ENCODE peak calls at places on chromosomes 6 and 20, in nine cellular contexts. J is esophagus muscularis mucosa, R is upper lobe of left lung, Z is SK-N-SH, C is transverse colon, X is vagina, A is HCT116, B is sigmoid colon, I is breast epithelium. Q is an unnamed sample. For H3K9me3 and H3K36me3, the result is how much of the 10 kb centered on the place peaks cover.

GRCh38 chr6:86856937-86857563 is 80.3 kb upstream of the HTR1E start:
- DNase-seq in Z (peak), A (peak), I (no peak), X (no peak), C (peak), J (no peak), B (no peak), R (no peak), Q (peak)

GRCh38 chr6:133047065-133047665 is 194.0 kb upstream of the EYA4 start:
- DNase-seq in I (no peak), Z (no peak), J (no peak), A (no peak), C (no peak), X (no peak), B (no peak), R (no peak), Q (no peak)

GRCh38 chr6:135212020-135212806 is 31.1 kb downstream of the MYB start:
- DNase-seq in R (no peak), C (no peak), I (peak), B (no peak), X (no peak), A (no peak), Z (no peak), J (no peak), Q (no peak)

GRCh38 chr6:99349620-99350141 is at the start of gene FAXC:
- DNase-seq in J (no peak), A (peak), C (peak), B (peak), X (no peak), R (peak), I (peak), Z (peak), Q (peak)

GRCh38 chr6:85157266-85157665 is 292.6 kb upstream of the NT5E start:
- DNase-seq in X (no peak), C (no peak), Z (no peak), I (no peak), B (no peak), J (no peak), R (no peak), A (no peak), Q (no peak)

GRCh38 chr20:40763646-40764295 is 74.7 kb upstream of the MAFB start:
- DNase-seq in C (no peak), X (no peak), Z (peak), J (no peak), A (no peak), R (peak), B (no peak), I (peak), Q (no peak)

GRCh38 chr6:44012078-44012493 is 115.2 kb downstream of the MRPL14 start:
- DNase-seq in J (no peak), C (no peak), Z (no peak), B (peak), A (no peak), I (no peak), R (no peak), X (no peak), Q (no peak)

GRCh38 chr20:61163027-61163426 is 89.0 kb upstream of the CDH4 start:
- DNase-seq in R (no peak), C (no peak), Z (no peak), J (no peak), B (no peak), I (no peak), X (no peak), A (no peak), Q (no peak)

GRCh38 chr20:50111120-50111828 is 1.7 kb downstream of the UBE2V1 start:
- DNase-seq in I (no peak), J (no peak), C (no peak), A (no peak), B (no peak), R (no peak), Z (no peak), X (no peak), Q (no peak)

GRCh38 chr20:49685161-49685601 is 28.5 kb downstream of the B4GALT5 start:
- DNase-seq in C (no peak), R (no peak), X (no peak), A (no peak), J (no peak), Z (no peak), B (no peak), I (no peak), Q (no peak)

GRCh38 chr6:39902136-39902535 is 32.1 kb downstream of the MOCS1 start:
- DNase-seq in A (no peak), X (no peak), Z (no peak), C (no peak), B (no peak), J (no peak), R (no peak), I (no peak), Q (no peak)

GRCh38 chr20:38658879-38659612 is 57.4 kb downstream of the ARHGAP40 start:
- DNase-seq in R (no peak), J (no peak), C (no peak), X (no peak), I (no peak), A (peak), Z (peak), B (peak), Q (no peak)

GRCh38 chr6:57173056-57173885 is 1.1 kb downstream of the BAG2 start:
- DNase-seq in I (no peak), J (no peak), X (no peak), R (no peak), C (peak), A (no peak), B (no peak), Z (peak), Q (no peak)

GRCh38 chr20:43420192-43420591 is 37.5 kb upstream of the SRSF6 start:
- DNase-seq in I (no peak), Z (no peak), A (no peak), B (no peak), X (no peak), J (no peak), R (no peak), C (no peak), Q (no peak)

GRCh38 chr6:112879920-112880413 is 532.8 kb downstream of the RFPL4B start:
- DNase-seq in B (peak), C (peak), R (peak), X (no peak), J (no peak), A (no peak), I (no peak), Z (no peak), Q (peak)

GRCh38 chr6:25324076-25324762 is 45.0 kb downstream of the CARMIL1 start:
- DNase-seq in Z (no peak), A (no peak), I (no peak), J (no peak), B (no peak), X (no peak), R (no peak), C (no peak), Q (no peak)

GRCh38 chr20:36881888-36882287 is 6.0 kb downstream of the TLDC2 start:
- DNase-seq in R (no peak), I (no peak), C (peak), B (no peak), A (no peak), Z (no peak), J (no peak), X (no peak), Q (no peak)

GRCh38 chr6:170160628-170161611 is 130.0 kb downstream of the DLL1 start:
- DNase-seq in B (no peak), A (no peak), R (no peak), I (no peak), Z (no peak), J (no peak), X (no peak), C (no peak), Q (no peak)

GRCh38 chr6:170162011-170162770 is 128.7 kb downstream of the DLL1 start:
- DNase-seq in B (peak), R (no peak), C (no peak), I (no peak), J (no peak), A (no peak), X (no peak), Z (no peak), Q (no peak)

GRCh38 chr6:170164271-170164900 is 126.5 kb downstream of the DLL1 start:
- DNase-seq in R (peak), A (no peak), B (no peak), I (no peak), J (no peak), C (no peak), Z (no peak), X (no peak), Q (no peak)

GRCh38 chr6:170163405-170164170 is 127.3 kb downstream of the DLL1 start:
- DNase-seq in A (no peak), I (no peak), X (no peak), R (no peak), Z (no peak), C (no peak), J (no peak), B (no peak), Q (no peak)

GRCh38 chr6:170162771-170163404 is 128.0 kb downstream of the DLL1 start:
- DNase-seq in C (no peak), A (no peak), X (no peak), R (no peak), I (no peak), B (no peak), J (no peak), Z (no peak), Q (no peak)
- H3K9me3 ChIP-seq in C (under half), A (under half), X (under half), R (under half), I (under half), B (under half), J (under half), Z (under half), Q (under half)

GRCh38 chr20:45087115-45087785 is 13.7 kb downstream of the KCNS1 start:
- DNase-seq in Z (no peak), X (no peak), A (no peak), R (no peak), I (no peak), B (no peak), J (no peak), C (no peak), Q (no peak)
- H3K36me3 ChIP-seq in Z (under half), X (under half), A (under half), R (under half), I (under half), B (under half), J (under half), C (under half), Q (under half)

GRCh38 chr6:30213654-30213998 is 420 bp upstream of the TRIM26 start:
- DNase-seq in A (no peak), I (no peak), B (no peak), J (no peak), R (no peak), X (no peak), C (no peak), Z (no peak), Q (no peak)

GRCh38 chr6:30213999-30214982 is 1.1 kb upstream of the TRIM26 start:
- DNase-seq in B (peak), A (no peak), Z (peak), J (peak), C (peak), R (peak), X (peak), I (peak), Q (peak)

GRCh38 chr6:30211306-30211705 is 1.9 kb downstream of the TRIM26 start:
- DNase-seq in B (no peak), J (no peak), A (no peak), I (no peak), X (no peak), C (no peak), Z (no peak), R (no peak), Q (no peak)

GRCh38 chr6:30211899-30212298 is 1.3 kb downstream of the TRIM26 start:
- DNase-seq in R (no peak), A (no peak), I (no peak), J (no peak), B (no peak), Z (no peak), X (no peak), C (no peak), Q (no peak)

GRCh38 chr6:30212865-30213653 is at the start of gene TRIM26:
- DNase-seq in R (peak), J (peak), X (peak), C (peak), I (peak), B (peak), A (peak), Z (peak), Q (peak)
- TF ChIP-seq POLR2AphosphoS5 in R (peak), J (peak), X (peak), C (peak), I (peak), B (peak), A (peak), Z (peak), Q (peak)

GRCh38 chr6:148395583-148396101 is 53.0 kb downstream of the SASH1 start:
- DNase-seq in B (no peak), X (no peak), J (no peak), C (no peak), Z (no peak), R (no peak), I (peak), A (no peak), Q (no peak)

GRCh38 chr6:148398686-148399085 is 56.0 kb downstream of the SASH1 start:
- DNase-seq in C (no peak), X (no peak), B (no peak), R (no peak), Z (no peak), I (no peak), A (no peak), J (no peak), Q (no peak)

GRCh38 chr6:148396926-148397325 is 54.3 kb downstream of the SASH1 start:
- DNase-seq in I (no peak), X (no peak), A (no peak), J (no peak), B (no peak), C (no peak), Z (no peak), R (no peak), Q (no peak)

GRCh38 chr6:148398244-148398643 is 55.6 kb downstream of the SASH1 start:
- DNase-seq in R (no peak), J (no peak), I (no peak), C (no peak), A (no peak), X (no peak), Z (no peak), B (no peak), Q (no peak)

DNA sequence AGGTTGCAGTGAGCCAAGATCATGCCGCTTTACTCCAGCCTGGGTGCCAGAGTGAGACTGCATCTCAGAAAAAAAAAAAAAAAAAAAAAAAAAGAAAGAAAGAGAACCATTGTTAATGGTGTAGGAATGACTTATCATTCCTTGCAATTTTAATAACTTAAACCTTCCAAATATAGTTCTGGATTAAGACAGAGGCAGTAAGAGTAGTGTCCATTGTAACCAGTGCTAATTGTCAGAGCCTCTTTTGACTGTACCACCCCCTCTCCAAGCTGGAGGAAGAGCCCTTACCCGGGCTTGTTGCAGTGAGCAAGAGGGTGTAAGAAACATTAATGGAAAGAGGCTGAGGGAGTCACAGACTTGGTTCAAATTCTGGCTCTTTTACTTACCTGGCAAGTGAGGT is 53.8 kb downstream of the SASH1 start:
- DNase-seq in I (no peak), R (no peak), J (no peak), B (no peak), C (no peak), X (no peak), Z (no peak), A (no peak), Q (no peak)
- H3K9me3 ChIP-seq in I (under half), R (under half), J (under half), B (under half), C (under half), X (under half), Z (under half), A (under half), Q (under half)

GRCh38 chr6:131600696-131601095 is 27.3 kb downstream of the MED23 start:
- DNase-seq in R (no peak), Z (no peak), I (no peak), C (no peak), J (no peak), B (no peak), X (no peak), A (no peak), Q (no peak)
- H3K36me3 ChIP-seq in R (half or more), Z (half or more), I (under half), C (half or more), J (half or more), B (half or more), X (under half), A (under half), Q (under half)

GRCh38 chr6:16437984-16438383 is 199.6 kb downstream of the GMPR start:
- DNase-seq in J (no peak), B (no peak), C (no peak), R (no peak), X (no peak), I (no peak), Z (no peak), A (no peak), Q (no peak)
- TF ChIP-seq POLR2AphosphoS5 in J (no peak), B (no peak), C (no peak), R (no peak), X (no peak), I (no peak), Z (no peak), A (no peak), Q (no peak)

DNA sequence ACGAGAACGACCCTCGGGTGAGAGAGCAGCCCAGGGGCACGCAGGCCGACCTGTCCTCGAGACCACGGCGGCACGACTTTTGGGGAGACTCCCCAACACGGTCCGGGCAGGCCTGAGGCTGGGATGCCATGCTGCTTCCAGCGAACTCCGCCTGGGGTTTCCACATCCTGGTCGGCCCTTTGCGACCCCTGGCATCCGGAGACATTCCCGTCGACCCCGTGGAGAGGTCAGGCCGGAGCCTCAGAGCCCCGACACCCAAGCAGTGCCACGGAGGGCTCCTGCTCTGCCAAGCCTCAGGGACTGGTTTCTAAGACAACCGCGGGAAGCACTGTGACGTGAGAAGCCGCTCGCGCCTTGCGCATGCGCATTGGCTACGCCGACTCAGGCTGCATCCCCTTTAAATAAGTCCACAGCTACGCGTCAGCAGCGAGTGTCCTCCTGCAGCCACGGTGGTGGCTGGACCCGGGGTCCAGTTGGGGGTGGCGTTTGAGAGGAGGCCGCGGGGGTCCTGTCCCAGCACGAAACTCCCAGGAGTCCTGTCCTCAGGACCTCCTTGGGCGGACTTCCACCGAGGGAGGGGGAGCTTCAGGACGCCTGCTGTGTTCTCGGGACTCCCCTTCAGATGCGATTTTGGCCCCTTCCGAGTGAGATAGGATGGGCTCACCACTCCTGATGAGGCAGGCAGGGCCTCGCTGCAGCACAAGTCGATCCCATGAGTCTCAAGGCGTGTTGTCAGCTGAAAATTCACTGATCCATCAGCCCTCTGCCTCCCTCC is 1089.3 kb upstream of the DEFB115 start:
- DNase-seq in J (no peak), Z (peak), R (peak), A (no peak), X (no peak), C (no peak), I (no peak), B (peak), Q (peak)
- H3K9me3 ChIP-seq in J (under half), Z (under half), R (under half), A (under half), X (under half), C (under half), I (under half), B (under half), Q (under half)

GRCh38 chr6:3738381-3739131 is 13.0 kb downstream of the PXDC1 start:
- DNase-seq in C (peak), X (no peak), B (no peak), J (no peak), I (no peak), Z (no peak), R (no peak), A (no peak), Q (no peak)
- H3K36me3 ChIP-seq in C (under half), X (under half), B (under half), J (half or more), I (under half), Z (half or more), R (under half), A (under half), Q (under half)

DNA sequence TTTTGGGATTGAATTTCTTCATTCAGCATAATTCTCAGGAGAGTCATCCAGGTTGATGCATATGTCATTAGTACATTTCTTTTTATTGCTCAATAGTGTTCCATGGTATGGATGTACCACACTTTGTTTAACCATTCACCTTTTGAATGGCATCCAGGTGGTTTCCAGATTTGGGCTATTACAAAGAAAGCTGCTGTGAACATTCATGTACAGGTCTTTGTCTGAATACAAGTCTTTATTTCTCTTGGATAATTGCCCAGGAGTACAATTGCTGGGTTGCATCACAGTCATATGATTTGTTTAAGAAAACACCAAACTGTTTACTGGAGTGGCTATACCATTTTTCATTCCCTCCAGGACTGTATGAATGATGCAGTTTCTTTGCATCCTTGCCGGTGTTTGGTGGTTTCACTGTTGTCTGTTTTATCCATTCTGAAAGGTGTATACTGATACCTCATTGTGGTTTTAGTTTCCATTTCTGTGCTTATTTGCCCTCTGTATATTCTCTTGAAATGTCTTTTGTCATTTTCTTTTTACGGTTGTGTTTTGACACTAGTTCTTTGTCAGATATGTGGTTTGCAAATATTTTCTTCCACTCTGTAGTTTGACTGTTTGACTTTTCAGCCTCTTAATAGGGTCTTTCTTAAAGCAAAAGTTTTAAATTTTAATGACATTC is 8.8 kb downstream of the CDKAL1 start:
- DNase-seq in C (no peak), R (no peak), B (no peak), A (no peak), I (no peak), Z (no peak), X (no peak), J (no peak), Q (no peak)
- TF ChIP-seq POLR2AphosphoS5 in C (no peak), R (no peak), B (no peak), A (no peak), I (no peak), Z (no peak), X (no peak), J (no peak), Q (peak)

GRCh38 chr6:345747-346388 is 45.7 kb upstream of the IRF4 start:
- DNase-seq in R (no peak), B (no peak), C (no peak), X (no peak), A (no peak), J (no peak), Z (no peak), I (no peak), Q (no peak)
- H3K9me3 ChIP-seq in R (under half), B (under half), C (under half), X (under half), A (under half), J (under half), Z (under half), I (under half), Q (under half)